ENCODE peak calls at places on chromosomes 1 and 21, in nine cellular contexts. C is mesenchymal stem cell, R is uterus, Q is Karpas-422, Y is heart right ventricle, S is small intestine, E is A673, Z is mucosa of descending colon, U is breast epithelium. F is an unnamed sample.
A peak's percentile ranks its signal among the peaks of the same experiment; 100 is the strongest.

GRCh38 chr1:89211035-89211634 is 12.4 kb upstream of the GBP4 start:
- DNase-seq in C (no peak), R (no peak), Q (no peak), Y (no peak), S (no peak), E (no peak), Z (no peak), U (no peak), F (no peak)

GRCh38 chr21:32320059-32320458 is 21.4 kb downstream of the MRAP start:
- DNase-seq in C (no peak), R (no peak), Q (no peak), Y (no peak), S (no peak), E (no peak), Z (no peak), U (no peak), F (no peak)

GRCh38 chr1:24875257-24875656 is 54.8 kb downstream of the RUNX3 start:
- DNase-seq in C (no peak), R (no peak), Q (no peak), Y (no peak), S (no peak), E (no peak), Z (no peak), U (no peak), F (no peak)

GRCh38 chr1:43337588-43337987 is at the start of gene MPL:
- DNase-seq in C (no peak), R (no peak), Q (no peak), Y (no peak), S (no peak), E (no peak), Z (no peak), U (no peak), F (no peak)

GRCh38 chr1:182200025-182200814 is 138.7 kb upstream of the ZNF648 start:
- DNase-seq in C (no peak), R (no peak), Q (no peak), Y (no peak), S (no peak), E (no peak), Z (no peak), U (no peak), F (no peak)

GRCh38 chr1:77484926-77485325 is 197.5 kb downstream of the ZZZ3 start:
- DNase-seq in C (no peak), R (no peak), Q (no peak), Y (no peak), S (no peak), E (no peak), Z (no peak), U (no peak), F (no peak)

GRCh38 chr1:201042663-201043461 is 19.3 kb upstream of the KIF21B start:
- DNase-seq in C (peak; percentile 70), R (peak; percentile 43), Q (peak; percentile 84), Y (peak; percentile 38), S (peak; percentile 74), E (peak; percentile 82), Z (peak; percentile 87), U (peak; percentile 46), F (peak; percentile 65)

GRCh38 chr21:38788275-38788911 is 17.3 kb upstream of the ETS2 start:
- DNase-seq in C (no peak), R (no peak), Q (no peak), Y (no peak), S (no peak), E (no peak), Z (no peak), U (no peak), F (no peak)

GRCh38 chr1:52627028-52627427 is 5.9 kb upstream of the SHISAL2A start:
- DNase-seq in C (no peak), R (no peak), Q (no peak), Y (no peak), S (no peak), E (no peak), Z (no peak), U (no peak), F (no peak)

GRCh38 chr1:99218999-99219398 is 45.3 kb upstream of the PLPPR4 start:
- DNase-seq in C (no peak), R (no peak), Q (no peak), Y (no peak), S (no peak), E (no peak), Z (no peak), U (no peak), F (no peak)

GRCh38 chr1:236282159-236282716 is 480 bp upstream of the ERO1B start:
- DNase-seq in C (no peak), R (no peak), Q (no peak), Y (no peak), S (no peak), E (no peak), Z (peak; percentile 52), U (peak; percentile 21), F (no peak)

GRCh38 chr1:228669401-228669695 is 65.9 kb upstream of the RHOU start:
- DNase-seq in C (no peak), R (no peak), Q (no peak), Y (no peak), S (no peak), E (no peak), Z (no peak), U (no peak), F (no peak)

GRCh38 chr1:27521336-27522147 is 31.6 kb upstream of the WASF2 start:
- DNase-seq in C (no peak), R (no peak), Q (no peak), Y (peak; percentile 65), S (no peak), E (no peak), Z (no peak), U (no peak), F (no peak)
- H3K4me1 ChIP-seq in C (peaks cover 56% of the 10 kb centered on the region), R (peaks cover 48% of the 10 kb centered on the region), Q (peaks cover 17% of the 10 kb centered on the region), Y (peaks cover 86% of the 10 kb centered on the region), S (peaks cover 4% of the 10 kb centered on the region), E (peaks cover 42% of the 10 kb centered on the region), Z (peaks cover 60% of the 10 kb centered on the region), U (peaks cover 17% of the 10 kb centered on the region), F (peaks cover 3% of the 10 kb centered on the region)

GRCh38 chr1:216222302-216222701 is 200.9 kb downstream of the USH2A start:
- DNase-seq in C (peak; percentile 37), R (no peak), Q (no peak), Y (no peak), S (no peak), E (no peak), Z (no peak), U (no peak), F (no peak)

GRCh38 chr1:216223521-216223920 is 199.7 kb downstream of the USH2A start:
- DNase-seq in C (peak; percentile 28), R (no peak), Q (no peak), Y (no peak), S (no peak), E (peak; percentile 33), Z (peak; percentile 2), U (no peak), F (no peak)

GRCh38 chr1:216224233-216224632 is 199.0 kb downstream of the USH2A start:
- DNase-seq in C (no peak), R (no peak), Q (no peak), Y (no peak), S (no peak), E (no peak), Z (no peak), U (no peak), F (no peak)

GRCh38 chr1:216216304-216216703 is 206.9 kb downstream of the USH2A start:
- DNase-seq in C (no peak), R (no peak), Q (no peak), Y (no peak), S (no peak), E (no peak), Z (no peak), U (no peak), F (no peak)

GRCh38 chr1:216221260-216221700 is 202.0 kb downstream of the USH2A start:
- DNase-seq in C (peak; percentile 87), R (no peak), Q (peak; percentile 85), Y (no peak), S (peak; percentile 71), E (peak; percentile 84), Z (peak; percentile 64), U (peak; percentile 42), F (no peak)
- H3K4me3 ChIP-seq in C (peak overlapping the region; percentile 81), R (peak overlapping the region; percentile 24), Q (peak overlapping the region; percentile 71), Y (peak overlapping the region; percentile 36), S (no peak overlapping the region), E (peak overlapping the region; percentile 37), Z (no peak overlapping the region), U (peak overlapping the region; percentile 41), F (peak overlapping the region; percentile 19)

GRCh38 chr21:42151148-42152074 is 67.5 kb upstream of the ABCG1 start:
- DNase-seq in C (no peak), R (no peak), Q (no peak), Y (no peak), S (no peak), E (no peak), Z (no peak), U (no peak), F (no peak)
- H3K4me1 ChIP-seq in C (no peaks in the 10 kb centered on the region), R (no peaks in the 10 kb centered on the region), Q (no peaks in the 10 kb centered on the region), Y (no peaks in the 10 kb centered on the region), S (no peaks in the 10 kb centered on the region), E (no peaks in the 10 kb centered on the region), Z (no peaks in the 10 kb centered on the region), U (no peaks in the 10 kb centered on the region), F (peaks cover 14% of the 10 kb centered on the region)

GRCh38 chr1:222546548-222547259 is 1.2 kb downstream of the HHIPL2 start:
- DNase-seq in C (peak; percentile 74), R (no peak), Q (no peak), Y (no peak), S (no peak), E (peak; percentile 78), Z (no peak), U (no peak), F (peak; percentile 33)
- H3K4me3 ChIP-seq in C (peak overlapping the region; percentile 42), R (no peak overlapping the region), Q (no peak overlapping the region), Y (no peak overlapping the region), S (no peak overlapping the region), E (no peak overlapping the region), Z (no peak overlapping the region), U (no peak overlapping the region), F (no peak overlapping the region)

DNA sequence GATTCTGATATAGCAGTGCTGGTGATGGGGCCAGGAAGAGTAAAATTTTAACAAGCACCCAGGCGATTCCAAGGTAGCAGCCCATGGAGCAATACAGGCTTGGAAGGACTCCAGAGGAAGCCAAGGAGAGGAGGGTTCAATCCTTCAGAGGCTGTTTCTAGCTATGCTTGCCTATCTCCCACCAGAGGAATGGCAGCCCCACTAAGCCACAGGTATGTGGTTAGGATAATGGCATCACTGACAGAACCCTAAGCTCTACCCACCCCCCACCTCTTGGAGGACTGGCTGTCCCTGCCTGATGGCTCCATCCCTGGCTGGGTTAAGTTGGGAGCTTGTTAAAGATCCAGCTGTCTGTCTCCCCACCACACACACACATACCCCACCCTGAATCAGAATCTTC is 19.3 kb upstream of the PTAFR start:
- DNase-seq in C (no peak), R (no peak), Q (no peak), Y (no peak), S (no peak), E (no peak), Z (no peak), U (no peak), F (no peak)
- H3K4me1 ChIP-seq in C (peaks cover 16% of the 10 kb centered on the region), R (no peaks in the 10 kb centered on the region), Q (peaks cover 8% of the 10 kb centered on the region), Y (peaks cover 5% of the 10 kb centered on the region), S (no peaks in the 10 kb centered on the region), E (no peaks in the 10 kb centered on the region), Z (peaks cover 9% of the 10 kb centered on the region), U (no peaks in the 10 kb centered on the region), F (peaks cover 7% of the 10 kb centered on the region)

F was measured in lung.